ENCODE peak calls at places on chromosome 20, in seven cellular contexts. P is PC-3, E is hepatocyte, H is fibroblast of lung, U is OCI-LY7, K is neural progenitor cell, F is IMR-90. V is an unnamed sample. For H4K20me1, the result is how much of the 10 kb centered on the place peaks cover.

GRCh38 chr20:2756056-2756611 is 44.3 kb downstream of the CPXM1 start:
- DNase-seq in P (peak), H (peak), E (peak), F (peak), U (no peak), K (peak), V (no peak)

GRCh38 chr20:63868264-63868663 is 3.2 kb downstream of the TPD52L2 start:
- DNase-seq in P (no peak), E (no peak), H (no peak), K (no peak), F (no peak), U (no peak), V (no peak)

GRCh38 chr20:52313335-52313963 is 121.9 kb upstream of the ZFP64 start:
- DNase-seq in H (peak), U (no peak), F (peak), P (peak), E (peak), K (peak), V (peak)

GRCh38 chr20:1946762-1947534 is 46.9 kb downstream of the PDYN start:
- DNase-seq in U (no peak), F (peak), K (peak), E (peak), H (peak), P (no peak), V (peak)

GRCh38 chr20:46550441-46550840 is at the start of gene OCSTAMP:
- DNase-seq in E (no peak), P (no peak), K (no peak), H (no peak), U (no peak), F (no peak), V (no peak)

GRCh38 chr20:54514020-54514607 is 38.7 kb downstream of the DOK5 start:
- DNase-seq in P (no peak), F (no peak), K (no peak), E (no peak), H (no peak), U (no peak), V (no peak)

GRCh38 chr20:13865156-13865555 is 80.3 kb downstream of the NDUFAF5 start:
- DNase-seq in U (no peak), F (no peak), E (no peak), H (peak), K (no peak), P (no peak), V (peak)

GRCh38 chr20:56580226-56580625 is 47.2 kb downstream of the FAM209B start:
- DNase-seq in P (no peak), F (no peak), E (no peak), H (no peak), U (no peak), K (no peak), V (no peak)

GRCh38 chr20:4592316-4593148 is 129.2 kb upstream of the PRND start:
- DNase-seq in P (peak), K (peak), F (no peak), E (peak), U (no peak), H (peak), V (no peak)

GRCh38 chr20:44056010-44056698 is 130.8 kb downstream of the JPH2 start:
- DNase-seq in P (peak), U (no peak), H (no peak), E (peak), F (no peak), K (peak), V (no peak)

GRCh38 chr20:24097051-24097450 is 108.5 kb upstream of the GGTLC1 start:
- DNase-seq in K (peak), F (no peak), P (no peak), H (no peak), U (no peak), E (no peak), V (no peak)

GRCh38 chr20:36932476-36933426 is 18.8 kb downstream of the SAMHD1 start:
- DNase-seq in K (no peak), U (no peak), F (peak), P (no peak), H (peak), E (no peak), V (peak)

GRCh38 chr20:62879275-62880146 is 17.9 kb upstream of the TCFL5 start:
- DNase-seq in U (no peak), F (no peak), P (no peak), K (no peak), H (no peak), E (no peak), V (no peak)

GRCh38 chr20:46400253-46400652 is 6.2 kb downstream of the ELMO2 start:
- DNase-seq in K (no peak), E (peak), H (peak), P (no peak), F (peak), U (no peak), V (peak)

GRCh38 chr20:19382371-19382770 is 169.9 kb downstream of the SLC24A3 start:
- DNase-seq in F (no peak), H (no peak), K (no peak), E (no peak), P (no peak), U (no peak), V (no peak)

GRCh38 chr20:24149881-24150307 is 161.3 kb upstream of the GGTLC1 start:
- DNase-seq in E (peak), F (no peak), P (peak), K (peak), H (no peak), U (no peak), V (no peak)

GRCh38 chr20:62576815-62577214 is 65.5 kb upstream of the SLCO4A1 start:
- DNase-seq in P (peak), U (no peak), K (peak), E (peak), F (peak), H (peak), V (no peak)

GRCh38 chr20:10385850-10386544 is 48.0 kb downstream of the MKKS start:
- DNase-seq in H (no peak), E (no peak), U (no peak), K (no peak), F (no peak), P (no peak), V (no peak)

GRCh38 chr20:53019464-53019863 is 47.3 kb downstream of the TSHZ2 start:
- DNase-seq in F (no peak), H (peak), E (no peak), K (no peak), U (no peak), P (no peak), V (peak)

GRCh38 chr20:2279245-2279779 is 16.5 kb upstream of the TGM3 start:
- DNase-seq in P (no peak), U (no peak), H (peak), K (no peak), E (no peak), F (no peak), V (no peak)

GRCh38 chr20:43827940-43828562 is 86.6 kb upstream of the TOX2 start:
- DNase-seq in E (no peak), U (no peak), K (no peak), H (no peak), F (no peak), P (no peak), V (no peak)

GRCh38 chr20:23188377-23189169 is 102.4 kb upstream of the CD93 start:
- DNase-seq in U (no peak), F (no peak), H (no peak), P (no peak), E (no peak), K (no peak), V (no peak)

GRCh38 chr20:44092551-44093248 is 94.3 kb downstream of the JPH2 start:
- DNase-seq in F (peak), H (peak), E (peak), U (peak), P (peak), K (peak), V (peak)

GRCh38 chr20:53810661-53811355 is 217.2 kb upstream of the ZNF217 start:
- DNase-seq in U (no peak), H (no peak), E (no peak), F (no peak), P (no peak), K (no peak), V (no peak)

GRCh38 chr20:58147628-58148370 is 80.7 kb downstream of the ANKRD60 start:
- DNase-seq in E (no peak), P (no peak), U (no peak), F (no peak), K (no peak), H (no peak), V (no peak)

GRCh38 chr20:50526403-50526989 is 16.3 kb downstream of the PTPN1 start:
- DNase-seq in K (no peak), F (peak), H (no peak), U (no peak), P (no peak), E (no peak), V (no peak)

GRCh38 chr20:50527068-50527605 is 17.0 kb downstream of the PTPN1 start:
- DNase-seq in U (no peak), P (no peak), F (peak), K (no peak), E (no peak), H (no peak), V (no peak)

GRCh38 chr20:50532231-50532630 is 22.0 kb downstream of the PTPN1 start:
- DNase-seq in P (no peak), E (no peak), U (no peak), H (no peak), K (no peak), F (no peak), V (no peak)

GRCh38 chr20:50528804-50529351 is 18.7 kb downstream of the PTPN1 start:
- DNase-seq in H (peak), F (peak), P (no peak), U (no peak), E (no peak), K (no peak), V (peak)

GRCh38 chr20:50528129-50528528 is 17.9 kb downstream of the PTPN1 start:
- DNase-seq in F (no peak), P (no peak), E (no peak), K (no peak), H (no peak), U (no peak), V (no peak)
- H4K20me1 ChIP-seq in F (under half), P (under half), E (under half), K (under half), H (under half), U (under half), V (half or more)

DNA sequence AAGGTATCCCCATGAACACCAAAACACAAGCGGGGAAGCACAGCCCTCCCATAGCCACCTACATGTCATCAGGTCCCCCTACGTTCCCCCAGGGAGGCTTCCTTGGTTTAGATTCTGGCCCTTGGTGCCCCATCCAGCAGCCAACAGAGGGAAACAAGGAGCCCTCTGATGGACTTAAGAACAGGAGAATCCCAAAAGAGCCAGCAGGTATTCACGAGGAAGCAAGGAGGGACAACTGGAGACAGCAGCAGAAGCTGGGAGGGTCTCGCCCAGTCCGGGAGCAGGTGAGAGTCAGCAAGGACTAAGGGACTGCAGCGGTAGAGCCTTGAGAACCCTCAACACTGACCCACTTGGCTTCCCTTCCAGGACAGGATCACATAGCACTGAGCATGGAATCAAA is 58.4 kb upstream of the TOP1 start:
- DNase-seq in P (peak), K (peak), U (no peak), E (no peak), F (no peak), H (no peak), V (no peak)
- TF ChIP-seq CTCF in P (peak), K (peak), U (no peak), E (no peak), F (peak), H (peak), V (no peak)

DNA sequence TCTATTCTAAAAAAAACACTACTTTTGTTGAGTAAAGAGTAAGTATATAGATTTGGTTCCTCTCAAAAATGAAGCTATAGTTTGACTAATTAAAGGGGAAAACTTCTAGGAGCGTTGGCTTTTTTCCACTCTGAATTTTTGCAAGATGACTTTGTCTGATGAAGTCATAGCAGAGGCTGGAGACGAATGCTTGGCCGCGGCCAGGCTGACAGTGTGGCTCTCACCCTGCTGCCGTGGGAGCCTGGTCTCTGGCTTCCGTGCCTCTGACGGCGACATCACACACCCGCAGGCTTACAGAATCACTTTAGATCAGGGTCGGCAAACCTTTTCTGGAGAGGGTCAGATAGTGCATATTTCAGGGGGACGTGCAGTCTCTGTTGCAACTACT is 144.9 kb downstream of the PHACTR3 start:
- DNase-seq in U (no peak), E (no peak), P (peak), F (peak), H (peak), K (no peak), V (peak)
- H4K20me1 ChIP-seq in U (under half), E (under half), P (under half), F (under half), H (under half), K (under half), V (under half)

DNA sequence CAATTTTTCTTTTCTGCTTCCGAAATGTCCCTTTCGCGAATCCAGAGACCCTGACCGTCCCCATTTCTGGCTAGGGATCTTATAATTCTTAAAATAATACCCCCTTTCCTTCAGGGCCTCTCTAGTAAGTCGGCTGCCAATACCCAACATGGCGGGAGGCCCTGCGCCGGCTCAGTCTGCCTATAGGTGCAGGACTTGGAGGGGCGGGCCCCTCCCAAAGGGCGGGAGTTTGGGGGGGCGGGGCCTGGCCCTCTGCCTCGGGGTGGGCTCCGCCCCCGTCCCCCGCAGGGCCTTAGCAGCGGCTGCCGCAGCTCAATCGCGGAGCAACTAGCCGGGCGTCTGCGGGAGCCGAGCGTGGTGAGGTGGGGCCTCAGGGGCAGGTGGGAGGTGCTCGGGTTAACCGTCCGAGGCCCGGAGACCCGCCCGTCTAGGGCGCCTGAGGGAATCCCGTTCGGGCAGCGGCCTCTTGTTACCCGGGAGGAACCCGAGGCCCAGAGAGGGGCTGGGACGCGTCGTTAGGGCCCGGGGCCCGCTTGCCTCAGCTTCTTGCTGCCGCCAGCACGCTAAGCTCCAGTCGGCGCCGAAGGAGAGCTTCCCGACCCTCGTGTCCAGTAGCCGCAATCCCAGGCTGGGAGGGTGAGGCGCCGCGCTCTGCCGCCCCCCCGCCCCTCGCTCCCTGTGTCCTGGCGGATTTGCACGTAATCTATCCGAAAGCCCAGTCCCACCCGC is at the start of gene CEP250:
- DNase-seq in H (peak), E (peak), F (peak), K (peak), U (peak), P (peak), V (peak)
- TF ChIP-seq CTCF in H (no peak), E (no peak), F (no peak), K (no peak), U (no peak), P (no peak), V (no peak)

GRCh38 chr20:32474009-32474716 is 111.0 kb downstream of the NOL4L start:
- DNase-seq in H (no peak), P (no peak), F (no peak), U (no peak), E (no peak), K (no peak), V (no peak)
- H4K20me1 ChIP-seq in H (under half), P (under half), F (under half), U (under half), E (half or more), K (half or more), V (under half)

DNA sequence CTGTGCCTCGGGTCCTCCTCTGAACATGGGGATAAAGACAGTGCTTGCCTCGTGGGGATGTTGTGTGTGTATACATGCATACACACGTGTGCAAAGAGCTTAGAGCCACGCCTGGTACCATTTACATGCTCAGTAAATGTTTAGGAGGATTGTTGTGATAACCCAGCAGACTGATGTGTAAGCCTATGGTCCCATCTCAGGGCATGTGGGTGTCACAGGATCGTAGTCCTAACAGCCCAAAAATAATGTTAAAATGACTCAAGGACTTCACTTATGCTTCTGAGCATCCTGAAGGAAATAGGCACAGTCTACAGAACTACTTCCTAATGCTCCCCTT is 12.4 kb upstream of the BPI start:
- DNase-seq in P (no peak), K (no peak), H (no peak), E (no peak), F (no peak), U (no peak), V (no peak)
- TF ChIP-seq CTCF in P (peak), K (no peak), H (no peak), E (no peak), F (no peak), U (peak), V (no peak)

GRCh38 chr20:47558295-47558694 is 56.6 kb downstream of the NCOA3 start:
- DNase-seq in P (no peak), U (no peak), F (no peak), K (no peak), E (no peak), H (no peak), V (no peak)
- H4K20me1 ChIP-seq in P (under half), U (under half), F (under half), K (half or more), E (under half), H (under half), V (half or more)

V was measured in astrocyte.